ENCODE peak calls at places on chromosomes 2 and 18, in eight cellular contexts. One of them, this sample, is unnamed. For H3K36me3, the result is how much of the 10 kb centered on the place peaks cover.

GRCh38 chr18:3790702-3791101 is 340.7 kb downstream of the TGIF1 start:
- DNase-seq in ovary: no peak
- DNase-seq in aorta: no peak
- DNase-seq in esophagus muscularis mucosa: no peak
- DNase-seq in transverse colon: no peak
- DNase-seq in HepG2: no peak
- DNase-seq in IMR-90: no peak
- DNase-seq in brain microvascular endothelial cell: no peak
- DNase-seq in this sample: no peak

GRCh38 chr2:187642498-187642897 is 88.3 kb upstream of the TFPI start:
- DNase-seq in ovary: no peak
- DNase-seq in IMR-90: no peak
- DNase-seq in esophagus muscularis mucosa: no peak
- DNase-seq in aorta: no peak
- DNase-seq in HepG2: no peak
- DNase-seq in brain microvascular endothelial cell: no peak
- DNase-seq in transverse colon: no peak
- DNase-seq in this sample: no peak

GRCh38 chr2:68762665-68763064 is 28.1 kb downstream of the ARHGAP25 start:
- DNase-seq in esophagus muscularis mucosa: peak
- DNase-seq in brain microvascular endothelial cell: peak
- DNase-seq in IMR-90: peak
- DNase-seq in HepG2: no peak
- DNase-seq in transverse colon: no peak
- DNase-seq in aorta: no peak
- DNase-seq in ovary: no peak
- DNase-seq in this sample: no peak

GRCh38 chr2:113282747-113283533 is 4.2 kb upstream of the PAX8 start:
- DNase-seq in transverse colon: peak
- DNase-seq in esophagus muscularis mucosa: no peak
- DNase-seq in HepG2: peak
- DNase-seq in brain microvascular endothelial cell: no peak
- DNase-seq in ovary: no peak
- DNase-seq in IMR-90: peak
- DNase-seq in aorta: peak
- DNase-seq in this sample: no peak

GRCh38 chr2:106858810-106859209 is 27.2 kb downstream of the ST6GAL2 start:
- DNase-seq in ovary: no peak
- DNase-seq in HepG2: no peak
- DNase-seq in aorta: no peak
- DNase-seq in brain microvascular endothelial cell: no peak
- DNase-seq in transverse colon: no peak
- DNase-seq in esophagus muscularis mucosa: no peak
- DNase-seq in IMR-90: no peak
- DNase-seq in this sample: no peak

GRCh38 chr2:168574856-168575630 is 119.0 kb downstream of the CERS6 start:
- DNase-seq in brain microvascular endothelial cell: no peak
- DNase-seq in esophagus muscularis mucosa: no peak
- DNase-seq in HepG2: no peak
- DNase-seq in transverse colon: no peak
- DNase-seq in IMR-90: peak
- DNase-seq in ovary: no peak
- DNase-seq in aorta: no peak
- DNase-seq in this sample: no peak

GRCh38 chr2:134127496-134127895 is 126.4 kb upstream of the MGAT5 start:
- DNase-seq in esophagus muscularis mucosa: no peak
- DNase-seq in transverse colon: no peak
- DNase-seq in IMR-90: no peak
- DNase-seq in aorta: no peak
- DNase-seq in HepG2: no peak
- DNase-seq in brain microvascular endothelial cell: no peak
- DNase-seq in ovary: no peak
- DNase-seq in this sample: no peak

GRCh38 chr2:216216951-216217903 is 108.1 kb downstream of the XRCC5 start:
- DNase-seq in transverse colon: no peak
- DNase-seq in aorta: no peak
- DNase-seq in brain microvascular endothelial cell: peak
- DNase-seq in HepG2: peak
- DNase-seq in ovary: no peak
- DNase-seq in esophagus muscularis mucosa: no peak
- DNase-seq in IMR-90: peak
- DNase-seq in this sample: no peak

GRCh38 chr2:42977236-42978174 is 185.1 kb upstream of the HAAO start:
- DNase-seq in transverse colon: no peak
- DNase-seq in IMR-90: no peak
- DNase-seq in ovary: peak
- DNase-seq in aorta: no peak
- DNase-seq in HepG2: no peak
- DNase-seq in esophagus muscularis mucosa: no peak
- DNase-seq in brain microvascular endothelial cell: no peak
- DNase-seq in this sample: peak

GRCh38 chr2:222433381-222434173 is 9.2 kb downstream of the SGPP2 start:
- DNase-seq in ovary: no peak
- DNase-seq in brain microvascular endothelial cell: no peak
- DNase-seq in transverse colon: peak
- DNase-seq in esophagus muscularis mucosa: peak
- DNase-seq in HepG2: no peak
- DNase-seq in IMR-90: no peak
- DNase-seq in aorta: no peak
- DNase-seq in this sample: no peak

GRCh38 chr18:27311114-27311513 is 126.0 kb upstream of the CHST9 start:
- DNase-seq in ovary: no peak
- DNase-seq in brain microvascular endothelial cell: no peak
- DNase-seq in transverse colon: no peak
- DNase-seq in HepG2: no peak
- DNase-seq in aorta: no peak
- DNase-seq in IMR-90: no peak
- DNase-seq in esophagus muscularis mucosa: no peak
- DNase-seq in this sample: no peak

GRCh38 chr2:168700615-168701245 is 101.7 kb upstream of the NOSTRIN start:
- DNase-seq in brain microvascular endothelial cell: no peak
- DNase-seq in IMR-90: peak
- DNase-seq in aorta: no peak
- DNase-seq in ovary: no peak
- DNase-seq in transverse colon: peak
- DNase-seq in esophagus muscularis mucosa: no peak
- DNase-seq in HepG2: no peak
- DNase-seq in this sample: no peak

GRCh38 chr2:208466133-208466919 is 59.7 kb downstream of the PTH2R start:
- DNase-seq in HepG2: peak
- DNase-seq in aorta: no peak
- DNase-seq in brain microvascular endothelial cell: peak
- DNase-seq in transverse colon: no peak
- DNase-seq in ovary: no peak
- DNase-seq in esophagus muscularis mucosa: no peak
- DNase-seq in IMR-90: peak
- DNase-seq in this sample: no peak

GRCh38 chr2:213288913-213289700 is 4.8 kb downstream of the SPAG16 start:
- DNase-seq in brain microvascular endothelial cell: no peak
- DNase-seq in ovary: no peak
- DNase-seq in aorta: no peak
- DNase-seq in HepG2: no peak
- DNase-seq in esophagus muscularis mucosa: no peak
- DNase-seq in transverse colon: no peak
- DNase-seq in IMR-90: peak
- DNase-seq in this sample: no peak

GRCh38 chr2:24404582-24404981 is 44.2 kb upstream of the ITSN2 start:
- DNase-seq in transverse colon: no peak
- DNase-seq in esophagus muscularis mucosa: no peak
- DNase-seq in HepG2: no peak
- DNase-seq in aorta: no peak
- DNase-seq in IMR-90: peak
- DNase-seq in brain microvascular endothelial cell: no peak
- DNase-seq in ovary: no peak
- DNase-seq in this sample: peak

GRCh38 chr2:151410485-151410833 is 757 bp downstream of the RIF1 start:
- DNase-seq in ovary: peak
- DNase-seq in aorta: peak
- DNase-seq in brain microvascular endothelial cell: peak
- DNase-seq in HepG2: peak
- DNase-seq in IMR-90: peak
- DNase-seq in esophagus muscularis mucosa: no peak
- DNase-seq in transverse colon: no peak
- DNase-seq in this sample: no peak

GRCh38 chr18:61683856-61684255 is 209.0 kb downstream of the RNF152 start:
- DNase-seq in brain microvascular endothelial cell: no peak
- DNase-seq in aorta: no peak
- DNase-seq in transverse colon: no peak
- DNase-seq in ovary: no peak
- DNase-seq in IMR-90: no peak
- DNase-seq in HepG2: no peak
- DNase-seq in esophagus muscularis mucosa: no peak
- DNase-seq in this sample: no peak

GRCh38 chr2:35410431-35411061 is 945.0 kb upstream of the CRIM1 start:
- DNase-seq in aorta: peak
- DNase-seq in esophagus muscularis mucosa: no peak
- DNase-seq in ovary: peak
- DNase-seq in IMR-90: peak
- DNase-seq in transverse colon: peak
- DNase-seq in brain microvascular endothelial cell: peak
- DNase-seq in HepG2: peak
- DNase-seq in this sample: no peak

GRCh38 chr2:234422895-234423505 is 73.9 kb downstream of the ARL4C start:
- DNase-seq in aorta: no peak
- DNase-seq in ovary: no peak
- DNase-seq in transverse colon: peak
- DNase-seq in HepG2: no peak
- DNase-seq in esophagus muscularis mucosa: no peak
- DNase-seq in brain microvascular endothelial cell: peak
- DNase-seq in IMR-90: no peak
- DNase-seq in this sample: no peak

GRCh38 chr2:75560022-75560767 is 544 bp downstream of the EVA1A start:
- DNase-seq in aorta: no peak
- DNase-seq in transverse colon: no peak
- DNase-seq in IMR-90: peak
- DNase-seq in esophagus muscularis mucosa: peak
- DNase-seq in HepG2: no peak
- DNase-seq in brain microvascular endothelial cell: peak
- DNase-seq in ovary: no peak
- DNase-seq in this sample: no peak

GRCh38 chr2:207558106-207558505 is 28.3 kb downstream of the CREB1 start:
- DNase-seq in aorta: no peak
- DNase-seq in esophagus muscularis mucosa: no peak
- DNase-seq in ovary: no peak
- DNase-seq in IMR-90: peak
- DNase-seq in brain microvascular endothelial cell: peak
- DNase-seq in HepG2: no peak
- DNase-seq in transverse colon: no peak
- DNase-seq in this sample: no peak

GRCh38 chr18:35747894-35748472 is 166.4 kb downstream of the GALNT1 start:
- DNase-seq in ovary: no peak
- DNase-seq in brain microvascular endothelial cell: no peak
- DNase-seq in transverse colon: no peak
- DNase-seq in IMR-90: no peak
- DNase-seq in esophagus muscularis mucosa: no peak
- DNase-seq in aorta: no peak
- DNase-seq in HepG2: no peak
- DNase-seq in this sample: no peak

GRCh38 chr18:75681538-75682115 is 254.1 kb upstream of the SMIM21 start:
- DNase-seq in IMR-90: no peak
- DNase-seq in ovary: no peak
- DNase-seq in HepG2: no peak
- DNase-seq in brain microvascular endothelial cell: no peak
- DNase-seq in esophagus muscularis mucosa: no peak
- DNase-seq in transverse colon: no peak
- DNase-seq in aorta: no peak
- DNase-seq in this sample: no peak

DNA sequence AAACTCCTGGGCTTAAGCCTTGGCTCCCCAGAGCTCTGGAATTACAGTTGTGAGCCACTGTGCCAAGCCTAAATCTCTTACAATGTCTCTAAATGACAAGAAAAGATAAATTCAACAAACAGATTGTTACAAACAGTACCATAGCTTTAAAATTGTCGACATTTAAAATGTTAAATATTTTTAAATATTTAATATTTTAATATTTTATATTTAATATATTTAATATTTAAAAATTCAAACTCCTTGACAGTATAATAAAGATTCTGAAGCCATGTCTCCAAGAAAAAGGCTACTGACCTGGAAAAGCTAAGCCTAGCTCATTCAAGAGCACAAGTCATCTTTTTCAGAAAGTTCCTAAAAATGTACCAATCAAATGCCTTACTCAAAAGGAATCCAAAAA is 75.3 kb downstream of the INPP5D start:
- DNase-seq in aorta: no peak
- DNase-seq in HepG2: no peak
- DNase-seq in IMR-90: no peak
- DNase-seq in transverse colon: no peak
- DNase-seq in ovary: no peak
- DNase-seq in esophagus muscularis mucosa: no peak
- DNase-seq in brain microvascular endothelial cell: no peak
- DNase-seq in this sample: no peak
- H3K36me3 ChIP-seq in aorta: under half
- H3K36me3 ChIP-seq in HepG2: under half
- H3K36me3 ChIP-seq in IMR-90: under half
- H3K36me3 ChIP-seq in transverse colon: under half
- H3K36me3 ChIP-seq in ovary: under half
- H3K36me3 ChIP-seq in esophagus muscularis mucosa: under half
- H3K36me3 ChIP-seq in brain microvascular endothelial cell: under half
- H3K36me3 ChIP-seq in this sample: under half

DNA sequence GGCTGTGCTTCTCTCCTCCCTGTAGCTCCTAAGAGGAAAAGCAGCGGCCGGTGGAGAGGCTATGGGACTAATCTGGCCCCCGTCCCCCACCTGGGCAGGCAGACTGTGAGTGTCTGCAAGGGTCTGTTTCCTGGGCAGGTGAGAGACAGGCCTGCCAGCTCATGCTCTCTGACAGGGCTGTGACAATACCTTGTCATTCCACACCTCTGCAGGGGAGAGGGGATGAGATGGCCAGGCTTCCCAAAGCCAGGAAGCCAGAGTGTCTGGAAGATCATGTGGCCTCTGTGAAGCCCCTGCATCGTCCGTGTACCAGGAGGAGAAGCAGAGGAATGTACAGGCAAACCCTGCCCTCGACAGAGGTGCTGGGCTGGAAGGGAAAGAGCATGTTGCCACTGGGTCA is 142.5 kb upstream of the GATA6 start:
- DNase-seq in brain microvascular endothelial cell: no peak
- DNase-seq in transverse colon: no peak
- DNase-seq in aorta: no peak
- DNase-seq in ovary: no peak
- DNase-seq in esophagus muscularis mucosa: no peak
- DNase-seq in IMR-90: no peak
- DNase-seq in HepG2: no peak
- DNase-seq in this sample: no peak
- H3K27ac ChIP-seq in brain microvascular endothelial cell: no peak
- H3K27ac ChIP-seq in transverse colon: no peak
- H3K27ac ChIP-seq in aorta: no peak
- H3K27ac ChIP-seq in ovary: no peak
- H3K27ac ChIP-seq in esophagus muscularis mucosa: no peak
- H3K27ac ChIP-seq in IMR-90: no peak
- H3K27ac ChIP-seq in HepG2: no peak
- H3K27ac ChIP-seq in this sample: no peak

GRCh38 chr2:162636206-162636728 is 202.3 kb downstream of the KCNH7 start:
- DNase-seq in esophagus muscularis mucosa: no peak
- DNase-seq in ovary: no peak
- DNase-seq in IMR-90: no peak
- DNase-seq in HepG2: no peak
- DNase-seq in aorta: no peak
- DNase-seq in transverse colon: no peak
- DNase-seq in brain microvascular endothelial cell: no peak
- DNase-seq in this sample: no peak
- H3K36me3 ChIP-seq in esophagus muscularis mucosa: under half
- H3K36me3 ChIP-seq in ovary: under half
- H3K36me3 ChIP-seq in IMR-90: under half
- H3K36me3 ChIP-seq in HepG2: under half
- H3K36me3 ChIP-seq in aorta: under half
- H3K36me3 ChIP-seq in transverse colon: under half
- H3K36me3 ChIP-seq in brain microvascular endothelial cell: under half
- H3K36me3 ChIP-seq in this sample: under half

GRCh38 chr2:108535380-108535677 is 1.1 kb downstream of the LIMS1 start:
- DNase-seq in ovary: no peak
- DNase-seq in esophagus muscularis mucosa: no peak
- DNase-seq in IMR-90: no peak
- DNase-seq in HepG2: no peak
- DNase-seq in brain microvascular endothelial cell: no peak
- DNase-seq in aorta: no peak
- DNase-seq in transverse colon: no peak
- DNase-seq in this sample: no peak
- H3K27ac ChIP-seq in ovary: no peak
- H3K27ac ChIP-seq in esophagus muscularis mucosa: peak
- H3K27ac ChIP-seq in IMR-90: peak
- H3K27ac ChIP-seq in HepG2: peak
- H3K27ac ChIP-seq in brain microvascular endothelial cell: peak
- H3K27ac ChIP-seq in aorta: no peak
- H3K27ac ChIP-seq in transverse colon: peak
- H3K27ac ChIP-seq in this sample: peak

This sample was measured in sigmoid colon.